ENCODE peak calls at places on chromosomes 4 and X, in eight cellular contexts. C, Y, X, I, N, S, V and G are unnamed samples.

GRCh38 chr4:13396161-13396560 is 88.0 kb downstream of the RAB28 start:
- DNase-seq in C (no peak), Y (no peak), X (no peak), I (no peak), N (no peak), S (no peak), V (no peak), G (no peak)

GRCh38 chr4:110518889-110519490 is 43.0 kb downstream of the ENPEP start:
- DNase-seq in C (no peak), Y (peak; percentile 15), X (no peak), I (peak; percentile 45), N (peak; percentile 23), S (no peak), V (no peak), G (peak; percentile 29)

GRCh38 chr4:119184128-119184527 is 28.4 kb upstream of the USP53 start:
- DNase-seq in C (no peak), Y (no peak), X (no peak), I (no peak), N (no peak), S (no peak), V (no peak), G (no peak)

GRCh38 chrX:118717703-118718391 is 9.6 kb upstream of the IL13RA1 start:
- DNase-seq in C (no peak), Y (no peak), X (no peak), I (no peak), N (no peak), S (no peak), V (no peak), G (no peak)

GRCh38 chrX:37755073-37755472 is 24.8 kb upstream of the CYBB start:
- DNase-seq in C (no peak), Y (no peak), X (peak; percentile 3), I (no peak), N (no peak), S (no peak), V (no peak), G (no peak)

GRCh38 chrX:2696698-2697215 is 5.7 kb downstream of the CD99 start:
- DNase-seq in C (no peak), Y (peak; percentile 67), X (no peak), I (peak; percentile 90), N (no peak), S (no peak), V (no peak), G (peak; percentile 93)

GRCh38 chrX:151030845-151031244 is 47.7 kb downstream of the HMGB3 start:
- DNase-seq in C (no peak), Y (no peak), X (no peak), I (peak; percentile 9), N (no peak), S (no peak), V (no peak), G (no peak)

GRCh38 chr4:1210241-1210841 is 38.0 kb upstream of the SPON2 start:
- DNase-seq in C (peak; percentile 78), Y (no peak), X (no peak), I (no peak), N (no peak), S (no peak), V (no peak), G (no peak)

GRCh38 chr4:123785515-123785914 is 388.9 kb downstream of the SPRY1 start:
- DNase-seq in C (peak; percentile 84), Y (no peak), X (peak; percentile 40), I (peak; percentile 7), N (peak; percentile 12), S (peak; percentile 15), V (peak; percentile 18), G (peak; percentile 73)

GRCh38 chrX:115940888-115941332 is 229.6 kb upstream of the AGTR2 start:
- DNase-seq in C (no peak), Y (peak; percentile 67), X (peak; percentile 51), I (peak; percentile 81), N (peak; percentile 94), S (no peak), V (peak; percentile 39), G (no peak)
- TF ChIP-seq CTCF in C (no peak), Y (peak; percentile 70), X (no peak), I (peak; percentile 60), N (peak; percentile 47), S (peak; percentile 46), V (no peak), G (no peak)

DNA sequence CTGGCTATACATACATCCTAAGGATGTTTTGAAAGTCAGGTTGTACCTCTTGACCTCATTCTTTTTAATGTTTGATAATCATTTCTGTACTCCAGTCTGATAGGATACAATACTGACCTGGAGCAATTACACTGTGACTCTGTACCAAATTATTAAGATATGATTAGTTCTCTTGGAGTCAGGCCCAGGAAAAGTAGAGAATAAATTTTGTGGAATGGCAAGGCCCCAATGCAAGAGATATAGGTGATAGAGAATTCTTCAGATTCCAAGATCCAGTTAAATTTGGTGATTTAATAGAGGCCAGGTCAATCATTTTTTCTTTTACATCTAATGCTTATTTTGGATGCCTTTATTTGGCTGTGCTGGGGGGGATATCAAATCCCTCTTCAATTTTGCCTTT is 36.7 kb upstream of the PLAC1 start:
- DNase-seq in C (no peak), Y (no peak), X (no peak), I (no peak), N (no peak), S (no peak), V (no peak), G (no peak)
- TF ChIP-seq CTCF in C (no peak), Y (no peak), X (no peak), I (no peak), N (no peak), S (no peak), V (no peak), G (no peak)

GRCh38 chr4:166257891-166258290 is 384.9 kb downstream of the TLL1 start:
- DNase-seq in C (no peak), Y (no peak), X (no peak), I (no peak), N (no peak), S (no peak), V (no peak), G (no peak)

GRCh38 chr4:166257276-166257675 is 384.2 kb downstream of the TLL1 start:
- DNase-seq in C (no peak), Y (no peak), X (no peak), I (no peak), N (no peak), S (no peak), V (no peak), G (no peak)

DNA sequence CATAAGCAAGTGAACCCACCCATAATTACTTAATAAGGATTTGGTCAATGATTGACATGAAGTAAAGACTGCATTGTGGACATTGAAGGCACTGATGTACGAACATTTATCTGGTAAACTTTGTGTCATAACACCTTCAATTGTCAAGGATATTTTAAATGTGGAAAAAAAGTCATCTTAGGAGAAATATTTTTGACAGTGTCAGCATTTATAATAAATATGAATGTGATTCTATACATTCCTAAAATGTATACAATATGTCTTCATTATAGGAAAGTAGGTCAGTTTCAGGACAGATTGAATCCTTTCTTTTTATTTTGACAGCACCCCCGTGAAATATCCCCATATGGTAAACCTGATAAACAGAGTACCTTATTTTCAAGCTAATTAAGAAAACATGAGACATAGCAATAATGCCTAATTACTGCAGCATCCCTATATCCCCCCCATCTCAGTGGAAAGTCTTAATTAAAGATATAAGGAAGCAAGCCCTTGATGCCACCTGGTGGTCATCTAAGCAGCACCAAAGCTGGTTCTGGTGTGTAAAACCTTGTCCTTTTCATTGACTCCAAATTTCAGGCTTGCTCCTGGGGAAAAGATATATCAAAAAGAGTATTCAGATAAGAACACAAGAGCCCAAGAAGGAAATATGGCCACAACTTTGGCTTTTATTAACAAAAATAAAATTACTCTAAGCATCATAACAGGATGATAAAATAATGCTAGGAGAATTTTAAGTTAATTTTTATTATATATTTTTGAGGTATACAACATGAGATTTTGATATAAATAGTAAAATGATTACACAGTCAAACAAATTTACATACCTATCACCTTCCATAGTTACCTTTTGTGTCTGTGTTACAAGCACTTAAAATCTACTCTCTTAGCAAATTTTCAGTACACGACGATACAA is 379.7 kb downstream of the TLL1 start:
- DNase-seq in C (no peak), Y (no peak), X (no peak), I (peak; percentile 51), N (no peak), S (no peak), V (peak; percentile 38), G (peak; percentile 18)
- TF ChIP-seq CTCF in C (peak; percentile 27), Y (peak; percentile 52), X (no peak), I (peak; percentile 73), N (no peak), S (peak; percentile 81), V (peak; percentile 41), G (peak; percentile 80)

DNA sequence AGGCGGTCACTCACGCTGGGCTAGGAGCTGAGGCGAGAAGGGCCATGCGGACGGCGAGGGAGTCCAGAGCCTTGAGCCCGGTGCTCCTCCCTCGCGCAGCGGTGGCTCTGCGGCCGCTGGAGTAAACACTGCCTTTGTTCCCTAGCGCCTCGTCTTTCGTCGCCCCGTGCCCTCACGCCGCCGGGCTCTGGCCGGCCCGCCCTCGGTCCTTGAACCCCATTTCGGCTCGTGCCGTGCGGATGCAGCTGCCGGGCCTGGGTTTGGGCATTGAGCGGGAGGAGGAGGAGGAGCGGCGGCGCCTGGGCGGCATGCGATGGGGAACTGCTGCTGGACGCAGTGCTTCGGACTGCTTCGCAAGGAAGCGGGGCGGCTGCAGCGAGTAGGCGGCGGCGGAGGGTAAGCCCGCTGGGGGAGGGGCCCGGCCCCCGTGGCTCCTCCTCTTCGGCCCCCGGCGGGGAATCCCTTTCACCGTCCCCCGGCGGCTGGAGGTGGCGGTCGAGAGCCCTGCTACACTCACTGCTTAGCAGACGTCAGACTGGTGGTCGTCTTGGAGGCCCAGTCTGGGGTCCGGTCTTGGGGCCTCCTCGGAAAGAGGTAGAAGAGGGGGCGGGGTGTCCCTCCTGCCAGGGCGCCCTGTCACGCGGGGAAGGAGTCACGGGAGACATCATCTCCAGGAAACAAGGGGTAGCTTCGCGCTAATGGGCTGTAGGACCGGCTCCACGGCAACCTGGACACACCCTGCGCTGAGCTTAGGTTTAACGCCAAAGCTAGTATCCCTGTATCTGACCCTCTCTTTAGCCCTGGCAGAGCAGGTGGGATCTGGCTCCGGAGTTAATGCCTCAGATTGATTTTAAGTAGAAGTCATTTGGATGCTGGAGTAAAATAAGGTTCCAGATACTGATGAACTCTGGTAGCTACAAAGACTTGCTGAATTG is at the start of gene AP1AR:
- DNase-seq in C (peak; percentile 93), Y (peak; percentile 90), X (peak; percentile 84), I (peak; percentile 66), N (peak; percentile 72), S (peak; percentile 30), V (peak; percentile 93), G (peak; percentile 58)
- TF ChIP-seq CTCF in C (peak; percentile 40), Y (peak; percentile 33), X (no peak), I (peak; percentile 38), N (peak; percentile 7), S (peak; percentile 32), V (no peak), G (peak; percentile 49)

GRCh38 chr4:42401171-42401570 is 3.9 kb downstream of the SHISA3 start:
- DNase-seq in C (no peak), Y (no peak), X (no peak), I (peak; percentile 53), N (peak; percentile 17), S (no peak), V (no peak), G (no peak)
- TF ChIP-seq CTCF in C (no peak), Y (peak; percentile 12), X (no peak), I (peak; percentile 55), N (no peak), S (peak; percentile 64), V (no peak), G (no peak)

GRCh38 chr4:73698217-73698616 is 42.2 kb upstream of the CXCL8 start:
- DNase-seq in C (no peak), Y (no peak), X (no peak), I (peak; percentile 44), N (peak; percentile 9), S (peak; percentile 97), V (no peak), G (no peak)
- TF ChIP-seq CTCF in C (no peak), Y (no peak), X (no peak), I (no peak), N (no peak), S (no peak), V (no peak), G (no peak)